ENCODE peak calls at places on chromosomes 13 and 19, in five cellular contexts. One of them, this sample, is unnamed.

GRCh38 chr13:33224686-33225085 is 60.9 kb downstream of the STARD13 start:
- DNase-seq in tibial nerve: no peak
- DNase-seq in IMR-90: peak
- DNase-seq in Peyer's patch: no peak
- DNase-seq in adrenal gland: no peak
- DNase-seq in this sample: no peak

GRCh38 chr19:7550987-7551761 is 15.7 kb downstream of the PNPLA6 start:
- DNase-seq in IMR-90: peak
- DNase-seq in tibial nerve: no peak
- DNase-seq in Peyer's patch: peak
- DNase-seq in adrenal gland: peak
- DNase-seq in this sample: peak

GRCh38 chr13:40102854-40103253 is 447.4 kb downstream of the COG6 start:
- DNase-seq in Peyer's patch: no peak
- DNase-seq in adrenal gland: peak
- DNase-seq in tibial nerve: no peak
- DNase-seq in IMR-90: peak
- DNase-seq in this sample: no peak

GRCh38 chr13:67137044-67137735 is 92.9 kb downstream of the PCDH9 start:
- DNase-seq in IMR-90: peak
- DNase-seq in Peyer's patch: no peak
- DNase-seq in adrenal gland: no peak
- DNase-seq in tibial nerve: no peak
- DNase-seq in this sample: no peak

GRCh38 chr13:113951246-113951999 is 22.5 kb downstream of the C13orf46 start:
- DNase-seq in tibial nerve: peak
- DNase-seq in Peyer's patch: peak
- DNase-seq in adrenal gland: peak
- DNase-seq in IMR-90: peak
- DNase-seq in this sample: peak

GRCh38 chr13:109371066-109371465 is 415.3 kb downstream of the IRS2 start:
- DNase-seq in Peyer's patch: no peak
- DNase-seq in IMR-90: no peak
- DNase-seq in tibial nerve: no peak
- DNase-seq in adrenal gland: no peak
- DNase-seq in this sample: no peak

GRCh38 chr13:25046274-25046984 is 49.5 kb upstream of the PABPC3 start:
- DNase-seq in tibial nerve: no peak
- DNase-seq in Peyer's patch: no peak
- DNase-seq in IMR-90: no peak
- DNase-seq in adrenal gland: no peak
- DNase-seq in this sample: no peak

GRCh38 chr13:41579881-41580280 is 122.5 kb downstream of the RGCC start:
- DNase-seq in adrenal gland: no peak
- DNase-seq in IMR-90: no peak
- DNase-seq in Peyer's patch: no peak
- DNase-seq in tibial nerve: no peak
- DNase-seq in this sample: no peak

GRCh38 chr19:32359581-32359980 is 14.2 kb downstream of the ZNF507 start:
- DNase-seq in IMR-90: no peak
- DNase-seq in adrenal gland: no peak
- DNase-seq in Peyer's patch: no peak
- DNase-seq in tibial nerve: no peak
- DNase-seq in this sample: no peak

GRCh38 chr19:36041831-36042230 is 9.2 kb upstream of the CLIP3 start:
- DNase-seq in IMR-90: peak
- DNase-seq in Peyer's patch: no peak
- DNase-seq in adrenal gland: no peak
- DNase-seq in tibial nerve: no peak
- DNase-seq in this sample: no peak

GRCh38 chr19:47719047-47719885 is 6.0 kb downstream of the EHD2 start:
- DNase-seq in adrenal gland: peak
- DNase-seq in IMR-90: peak
- DNase-seq in tibial nerve: peak
- DNase-seq in Peyer's patch: peak
- DNase-seq in this sample: peak

GRCh38 chr19:13401388-13401787 is 104.9 kb downstream of the CACNA1A start:
- DNase-seq in tibial nerve: no peak
- DNase-seq in IMR-90: peak
- DNase-seq in Peyer's patch: no peak
- DNase-seq in adrenal gland: no peak
- DNase-seq in this sample: no peak

GRCh38 chr19:11260996-11261395 is 1.3 kb downstream of the DOCK6 start:
- DNase-seq in IMR-90: no peak
- DNase-seq in tibial nerve: no peak
- DNase-seq in Peyer's patch: no peak
- DNase-seq in adrenal gland: no peak
- DNase-seq in this sample: no peak

GRCh38 chr19:16136185-16137067 is 7.1 kb upstream of the HSH2D start:
- DNase-seq in adrenal gland: no peak
- DNase-seq in tibial nerve: no peak
- DNase-seq in Peyer's patch: no peak
- DNase-seq in IMR-90: no peak
- DNase-seq in this sample: no peak

GRCh38 chr13:52070929-52071523 is 46.5 kb downstream of the UTP14C start:
- DNase-seq in tibial nerve: no peak
- DNase-seq in adrenal gland: no peak
- DNase-seq in Peyer's patch: no peak
- DNase-seq in IMR-90: peak
- DNase-seq in this sample: no peak

GRCh38 chr13:70923863-70924752 is 815.9 kb upstream of the KLHL1 start:
- DNase-seq in Peyer's patch: no peak
- DNase-seq in tibial nerve: no peak
- DNase-seq in IMR-90: no peak
- DNase-seq in adrenal gland: no peak
- DNase-seq in this sample: peak

GRCh38 chr13:20679879-20680278 is 23.6 kb upstream of the IL17D start:
- DNase-seq in tibial nerve: no peak
- DNase-seq in adrenal gland: no peak
- DNase-seq in IMR-90: no peak
- DNase-seq in Peyer's patch: no peak
- DNase-seq in this sample: no peak

GRCh38 chr19:1417681-1418493 is 10.5 kb downstream of the DAZAP1 start:
- DNase-seq in adrenal gland: no peak
- DNase-seq in Peyer's patch: no peak
- DNase-seq in tibial nerve: no peak
- DNase-seq in IMR-90: no peak
- DNase-seq in this sample: peak
- TF ChIP-seq POLR2A in adrenal gland: no peak
- TF ChIP-seq POLR2A in Peyer's patch: no peak
- TF ChIP-seq POLR2A in tibial nerve: no peak
- TF ChIP-seq POLR2A in IMR-90: no peak
- TF ChIP-seq POLR2A in this sample: no peak

GRCh38 chr19:4494691-4495064 is 22.6 kb downstream of the HDGFL2 start:
- DNase-seq in adrenal gland: no peak
- DNase-seq in Peyer's patch: no peak
- DNase-seq in tibial nerve: no peak
- DNase-seq in IMR-90: no peak
- DNase-seq in this sample: no peak
- H3K4me3 ChIP-seq in adrenal gland: no peak
- H3K4me3 ChIP-seq in Peyer's patch: no peak
- H3K4me3 ChIP-seq in tibial nerve: no peak
- H3K4me3 ChIP-seq in IMR-90: no peak
- H3K4me3 ChIP-seq in this sample: no peak

GRCh38 chr19:18292460-18292809 is 11.0 kb upstream of the JUND start:
- DNase-seq in adrenal gland: no peak
- DNase-seq in Peyer's patch: no peak
- DNase-seq in tibial nerve: no peak
- DNase-seq in IMR-90: no peak
- DNase-seq in this sample: no peak
- TF ChIP-seq POLR2A in adrenal gland: peak
- TF ChIP-seq POLR2A in Peyer's patch: no peak
- TF ChIP-seq POLR2A in tibial nerve: no peak
- TF ChIP-seq POLR2A in IMR-90: peak
- TF ChIP-seq POLR2A in this sample: no peak

GRCh38 chr19:38263696-38264485 is 482 bp upstream of the SPINT2 start:
- DNase-seq in tibial nerve: no peak
- DNase-seq in adrenal gland: peak
- DNase-seq in Peyer's patch: peak
- DNase-seq in IMR-90: peak
- DNase-seq in this sample: peak

GRCh38 chr19:38262585-38263268 is 1.6 kb upstream of the SPINT2 start:
- DNase-seq in IMR-90: no peak
- DNase-seq in adrenal gland: no peak
- DNase-seq in Peyer's patch: no peak
- DNase-seq in tibial nerve: no peak
- DNase-seq in this sample: no peak

GRCh38 chr19:38265213-38265861 is 964 bp downstream of the SPINT2 start:
- DNase-seq in tibial nerve: no peak
- DNase-seq in adrenal gland: no peak
- DNase-seq in Peyer's patch: peak
- DNase-seq in IMR-90: no peak
- DNase-seq in this sample: peak

GRCh38 chr19:38266070-38266469 is 1.7 kb downstream of the SPINT2 start:
- DNase-seq in IMR-90: no peak
- DNase-seq in Peyer's patch: no peak
- DNase-seq in adrenal gland: no peak
- DNase-seq in tibial nerve: no peak
- DNase-seq in this sample: no peak

GRCh38 chr19:38264486-38265212 is at the start of gene SPINT2:
- DNase-seq in Peyer's patch: no peak
- DNase-seq in IMR-90: no peak
- DNase-seq in tibial nerve: no peak
- DNase-seq in adrenal gland: no peak
- DNase-seq in this sample: no peak
- H3K4me3 ChIP-seq in Peyer's patch: peak
- H3K4me3 ChIP-seq in IMR-90: peak
- H3K4me3 ChIP-seq in tibial nerve: peak
- H3K4me3 ChIP-seq in adrenal gland: no peak
- H3K4me3 ChIP-seq in this sample: peak

DNA sequence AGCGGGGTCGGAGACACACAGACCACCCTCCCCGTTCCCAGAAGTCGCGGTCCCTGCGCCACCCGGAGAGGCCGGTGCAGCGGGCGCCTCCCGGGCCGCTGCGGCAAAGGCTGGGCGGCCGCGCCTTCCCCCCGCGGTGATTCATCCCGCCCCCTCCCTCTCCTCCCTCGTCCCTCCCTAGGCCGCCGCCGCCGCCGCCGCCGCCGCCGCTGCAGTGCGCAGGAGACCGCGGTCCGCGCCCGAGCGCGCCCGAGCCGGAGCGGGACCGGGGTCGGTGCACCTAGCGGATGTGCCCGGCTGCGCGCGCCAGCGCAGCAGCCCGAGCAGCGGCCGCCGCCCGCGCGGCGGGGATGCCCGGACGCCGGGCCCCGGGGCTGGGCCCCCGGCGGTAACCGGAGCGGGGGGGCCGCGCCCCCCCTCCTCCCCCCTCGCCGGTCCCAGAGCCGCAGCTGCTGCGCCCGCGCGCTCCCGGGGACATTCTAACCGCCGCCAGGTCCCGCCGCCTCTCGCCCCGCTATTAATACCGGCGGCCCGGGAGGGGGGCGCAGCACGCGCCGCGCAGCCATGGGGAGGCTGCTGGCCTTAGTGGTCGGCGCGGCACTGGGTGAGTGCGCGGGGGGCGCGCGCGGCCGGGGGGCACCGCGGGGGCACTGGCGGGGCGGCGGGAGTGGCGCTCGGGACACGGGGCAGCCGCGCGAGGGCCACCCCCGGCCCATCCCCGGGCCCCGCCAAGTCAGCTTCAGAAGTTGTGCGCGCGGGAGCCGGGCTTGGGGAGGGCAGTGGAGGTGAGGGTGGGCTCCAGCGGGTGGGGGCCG is at the start of gene SCN1B:
- DNase-seq in Peyer's patch: peak
- DNase-seq in adrenal gland: peak
- DNase-seq in IMR-90: peak
- DNase-seq in tibial nerve: no peak
- DNase-seq in this sample: peak
- TF ChIP-seq POLR2A in Peyer's patch: no peak
- TF ChIP-seq POLR2A in adrenal gland: no peak
- TF ChIP-seq POLR2A in IMR-90: no peak
- TF ChIP-seq POLR2A in tibial nerve: peak
- TF ChIP-seq POLR2A in this sample: no peak

DNA sequence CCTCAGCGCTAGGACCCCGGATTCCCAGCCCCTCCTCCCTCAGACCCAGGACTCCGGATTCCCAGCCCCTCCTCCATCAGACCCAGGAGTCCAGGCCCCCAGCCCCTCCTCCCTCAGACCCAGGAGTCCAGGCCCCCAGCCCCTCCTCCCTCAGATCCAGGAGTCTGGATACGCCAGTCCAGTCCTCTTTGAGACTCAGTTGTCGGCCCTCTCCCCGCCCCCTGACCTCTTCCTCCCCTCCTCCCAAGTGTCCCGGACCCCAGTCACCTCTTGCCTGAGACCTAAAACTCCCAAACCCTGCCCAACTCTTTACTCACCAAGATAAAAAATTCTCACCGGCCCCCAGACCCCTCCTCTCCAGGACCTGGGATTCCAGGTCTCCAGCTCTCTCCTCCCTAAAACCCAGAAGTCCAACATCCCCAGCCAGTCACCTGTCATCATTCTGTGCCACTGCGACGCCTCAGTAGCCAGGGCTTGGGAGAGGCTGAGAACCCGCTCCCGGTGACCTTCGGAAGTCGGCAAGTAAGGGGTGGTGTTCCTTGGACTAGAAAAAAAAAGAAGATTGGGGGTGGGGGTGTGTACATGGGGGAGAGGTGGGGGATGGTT is 1.4 kb upstream of the HSD17B14 start:
- DNase-seq in adrenal gland: no peak
- DNase-seq in Peyer's patch: no peak
- DNase-seq in IMR-90: no peak
- DNase-seq in tibial nerve: no peak
- DNase-seq in this sample: no peak
- H3K4me3 ChIP-seq in adrenal gland: no peak
- H3K4me3 ChIP-seq in Peyer's patch: no peak
- H3K4me3 ChIP-seq in IMR-90: no peak
- H3K4me3 ChIP-seq in tibial nerve: no peak
- H3K4me3 ChIP-seq in this sample: peak

This sample was measured in testis.